ENCODE peak calls at places on chromosomes 16 and 17, in four cellular contexts. Y, M, T and F are unnamed samples.

GRCh38 chr17:79769596-79770520 is 8.1 kb upstream of the CBX2 start:
- DNase-seq in Y (no peak), M (no peak), T (no peak), F (no peak)

GRCh38 chr17:75069783-75070182 is 18.0 kb upstream of the SLC16A5 start:
- DNase-seq in Y (no peak), M (no peak), T (no peak), F (no peak)

GRCh38 chr16:30096862-30097563 is 1.0 kb upstream of the YPEL3 start:
- DNase-seq in Y (no peak), M (no peak), T (no peak), F (no peak)

GRCh38 chr17:15348030-15348429 is 6.6 kb upstream of the TEKT3 start:
- DNase-seq in Y (no peak), M (peak), T (no peak), F (no peak)

GRCh38 chr16:76035689-76036088 is 241.5 kb upstream of the CNTNAP4 start:
- DNase-seq in Y (no peak), M (no peak), T (no peak), F (no peak)

GRCh38 chr16:50462793-50463507 is 85.2 kb upstream of the NKD1 start:
- DNase-seq in Y (no peak), M (no peak), T (no peak), F (no peak)

GRCh38 chr17:17315142-17315821 is 12.1 kb downstream of the NT5M start:
- DNase-seq in Y (no peak), M (no peak), T (no peak), F (no peak)

GRCh38 chr16:142405-142804 is 3.9 kb upstream of the NPRL3 start:
- DNase-seq in Y (no peak), M (no peak), T (no peak), F (no peak)

GRCh38 chr17:28896884-28897768 is at the start of gene FLOT2:
- DNase-seq in Y (no peak), M (peak), T (peak), F (peak)

GRCh38 chr17:40139566-40140058 is 725 bp upstream of the CASC3 start:
- DNase-seq in Y (no peak), M (peak), T (no peak), F (no peak)

GRCh38 chr17:75888484-75888883 is 8.3 kb downstream of the TRIM65 start:
- DNase-seq in Y (no peak), M (no peak), T (no peak), F (no peak)

GRCh38 chr16:11161974-11162373 is 94.0 kb downstream of the SOCS1 start:
- DNase-seq in Y (no peak), M (no peak), T (no peak), F (no peak)